ENCODE peak calls at places on chromosomes 13 and 19, in six cellular contexts. Y is tibial nerve, C is endothelial cell of umbilical vein, R is H1, G is sigmoid colon, W is adrenal gland. K is an unnamed sample.

GRCh38 chr13:49125964-49126363 is 94.2 kb upstream of the MLNR start:
- DNase-seq in W (no peak), G (no peak), C (no peak), Y (no peak), R (no peak), K (no peak)

GRCh38 chr19:11096210-11096841 is 7.1 kb downstream of the LDLR start:
- DNase-seq in C (peak; percentile 88), G (peak; percentile 91), R (no peak), W (peak; percentile 82), Y (no peak), K (peak; percentile 80)

GRCh38 chr19:42132030-42132628 is at the start of gene POU2F2:
- DNase-seq in G (no peak), R (peak; percentile 69), W (no peak), Y (no peak), C (no peak), K (peak; percentile 19)

GRCh38 chr19:21143846-21144245 is 2.0 kb downstream of the ZNF431 start:
- DNase-seq in C (no peak), Y (no peak), G (no peak), W (no peak), R (no peak), K (no peak)

GRCh38 chr13:25752957-25753540 is 298.8 kb downstream of the SHISA2 start:
- DNase-seq in W (peak; percentile 51), R (no peak), G (no peak), C (peak; percentile 43), Y (peak; percentile 14), K (peak; percentile 22)

GRCh38 chr13:41699759-41700158 is 242.4 kb downstream of the RGCC start:
- DNase-seq in W (no peak), Y (no peak), C (no peak), G (no peak), R (no peak), K (no peak)

GRCh38 chr19:1591421-1592022 is 1.1 kb downstream of the MBD3 start:
- DNase-seq in C (peak; percentile 43), G (no peak), Y (no peak), W (no peak), R (no peak), K (no peak)

GRCh38 chr13:81986308-81986707 is 1645.4 kb upstream of the SPRY2 start:
- DNase-seq in R (no peak), W (no peak), Y (no peak), G (no peak), C (no peak), K (no peak)

GRCh38 chr13:94162289-94162688 is 317.2 kb downstream of the DCT start:
- DNase-seq in C (no peak), Y (no peak), W (no peak), R (no peak), G (no peak), K (no peak)

GRCh38 chr19:7862413-7862951 is 11.7 kb downstream of the PRR36 start:
- DNase-seq in G (no peak), R (peak; percentile 99), W (peak; percentile 85), Y (no peak), C (peak; percentile 49), K (no peak)

GRCh38 chr13:99749627-99750026 is 221.9 kb downstream of the ZIC5 start:
- DNase-seq in G (no peak), R (no peak), W (no peak), C (no peak), Y (no peak), K (no peak)

GRCh38 chr13:114115191-114115671 is 17.2 kb downstream of the RASA3 start:
- DNase-seq in Y (peak; percentile 13), W (peak; percentile 66), G (peak; percentile 72), R (no peak), C (peak; percentile 83), K (peak; percentile 20)

GRCh38 chr13:60797112-60797511 is 400.1 kb downstream of the TDRD3 start:
- DNase-seq in Y (no peak), W (no peak), G (no peak), R (no peak), C (no peak), K (no peak)

GRCh38 chr13:25281937-25282332 is 5.4 kb downstream of the MTMR6 start:
- DNase-seq in G (no peak), C (no peak), R (no peak), W (no peak), Y (no peak), K (no peak)

GRCh38 chr13:110327036-110327790 is 20.1 kb downstream of the COL4A2 start:
- DNase-seq in C (no peak), G (no peak), Y (no peak), W (no peak), R (no peak), K (no peak)

GRCh38 chr13:42524487-42525034 is 49.4 kb upstream of the TNFSF11 start:
- DNase-seq in W (no peak), Y (no peak), C (no peak), R (no peak), G (no peak), K (no peak)

GRCh38 chr13:99251908-99252307 is 6.3 kb downstream of the GPR18 start:
- DNase-seq in G (no peak), Y (no peak), R (no peak), W (no peak), C (no peak), K (no peak)

GRCh38 chr13:59038824-59039223 is 1124.9 kb downstream of the DIAPH3 start:
- DNase-seq in R (no peak), Y (no peak), W (no peak), G (no peak), C (no peak), K (no peak)

GRCh38 chr19:22421797-22422196 is 349 bp downstream of the ZNF98 start:
- DNase-seq in W (no peak), R (no peak), Y (no peak), G (no peak), C (no peak), K (no peak)

GRCh38 chr13:44219808-44220544 is 153.6 kb upstream of the SERP2 start:
- DNase-seq in Y (no peak), C (peak; percentile 53), W (no peak), R (no peak), G (no peak), K (no peak)

GRCh38 chr13:62014299-62014698 is 598.6 kb upstream of the PCDH20 start:
- DNase-seq in Y (no peak), C (peak; percentile 11), G (no peak), R (no peak), W (no peak), K (no peak)

GRCh38 chr19:491146-491741 is 5.0 kb upstream of the MADCAM1 start:
- DNase-seq in Y (no peak), G (no peak), R (peak; percentile 67), W (no peak), C (no peak), K (no peak)

GRCh38 chr19:489418-490196 is 6.7 kb upstream of the MADCAM1 start:
- DNase-seq in Y (no peak), W (peak; percentile 70), C (peak; percentile 28), R (peak; percentile 73), G (no peak), K (peak; percentile 49)

GRCh38 chr19:492091-492531 is 4.2 kb upstream of the MADCAM1 start:
- DNase-seq in R (no peak), W (no peak), G (no peak), C (no peak), Y (no peak), K (no peak)

GRCh38 chr19:485583-486236 is 10.6 kb upstream of the MADCAM1 start:
- DNase-seq in R (no peak), Y (peak; percentile 53), W (peak; percentile 89), C (no peak), G (peak; percentile 94), K (no peak)

GRCh38 chr19:488505-489417 is 7.5 kb upstream of the MADCAM1 start:
- DNase-seq in R (peak; percentile 97), C (peak; percentile 94), W (peak; percentile 98), Y (peak; percentile 96), G (peak; percentile 97), K (peak; percentile 91)
- TF ChIP-seq POLR2A in R (no peak), C (peak; percentile 87), W (peak; percentile 85), Y (peak; percentile 76), G (peak; percentile 36), K (peak; percentile 59)

GRCh38 chr19:49153167-49153809 is 1.9 kb downstream of the HRC start:
- DNase-seq in W (no peak), G (no peak), Y (no peak), C (no peak), R (no peak), K (no peak)

GRCh38 chr19:49155005-49155826 is at the start of gene HRC:
- DNase-seq in G (no peak), W (no peak), C (no peak), R (peak; percentile 51), Y (no peak), K (no peak)

GRCh38 chr19:49154279-49154678 is 917 bp downstream of the HRC start:
- DNase-seq in C (no peak), R (no peak), W (no peak), Y (no peak), G (no peak), K (no peak)

GRCh38 chr19:49157445-49158224 is at the start of gene TRPM4:
- DNase-seq in R (peak; percentile 95), G (peak; percentile 93), Y (peak; percentile 79), C (peak; percentile 73), W (peak; percentile 90), K (peak; percentile 80)

DNA sequence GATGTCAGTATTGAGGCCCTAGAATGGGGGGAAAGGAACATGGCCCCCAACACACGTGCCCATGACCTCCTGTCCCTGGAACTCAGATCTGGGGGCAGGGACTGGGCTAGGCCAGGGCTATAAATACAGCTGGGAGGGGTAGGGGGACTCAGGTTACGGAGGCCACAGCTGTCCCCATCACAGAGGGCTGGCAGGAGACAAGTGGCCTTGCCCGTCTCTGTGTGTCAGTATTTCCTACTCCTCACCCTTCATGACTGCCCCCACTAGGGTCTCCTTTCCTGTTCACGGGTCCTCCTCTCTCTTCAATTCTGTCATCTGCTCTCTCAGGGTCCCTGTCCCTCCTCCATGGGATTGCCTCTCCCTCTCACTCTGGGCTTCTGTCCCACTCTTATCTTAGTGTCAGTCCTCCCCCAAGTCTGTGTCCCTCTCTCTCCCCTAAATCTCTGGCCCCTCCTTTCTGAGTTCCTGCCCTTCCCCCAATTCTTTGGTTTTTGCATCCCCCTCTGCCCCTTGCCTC is 692 bp upstream of the HRC start:
- DNase-seq in G (no peak), W (no peak), C (no peak), Y (no peak), R (peak; percentile 60), K (no peak)
- H3K27me3 ChIP-seq in G (no peaks in the 10 kb centered on the region), W (no peaks in the 10 kb centered on the region), C (no peaks in the 10 kb centered on the region), Y (peaks cover 30% of the 10 kb centered on the region), R (no peaks in the 10 kb centered on the region), K (no peaks in the 10 kb centered on the region)

DNA sequence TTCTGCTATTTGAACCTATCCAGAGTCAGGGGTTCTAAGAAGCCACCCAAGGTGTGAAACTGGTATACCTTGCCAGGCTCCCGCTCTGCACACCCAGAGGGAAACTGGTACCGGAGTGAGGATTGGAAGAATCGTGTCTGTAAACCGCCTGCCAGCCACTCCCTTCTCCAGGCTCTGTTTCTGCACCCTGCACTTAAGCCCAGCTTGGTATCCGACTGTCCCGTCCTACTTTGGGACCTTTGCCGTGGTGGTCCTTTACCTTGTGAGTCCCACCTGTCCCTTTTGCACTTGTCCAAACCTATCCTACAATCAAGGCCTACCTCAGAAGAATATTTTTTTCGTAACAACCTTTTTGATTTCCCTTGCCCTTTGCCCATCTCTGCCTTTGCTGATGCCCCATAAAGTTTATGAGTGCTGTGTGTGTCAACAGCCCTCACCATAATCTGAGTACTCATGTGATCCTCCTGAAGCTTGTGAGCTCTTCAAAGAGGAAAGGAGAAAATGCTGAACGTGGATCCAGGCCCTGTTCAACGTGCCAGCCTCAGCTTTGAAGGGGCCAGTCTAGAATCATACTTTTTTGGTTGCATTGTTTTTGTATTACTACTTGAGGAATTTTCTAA is 44.6 kb downstream of the GARRE1 start:
- DNase-seq in Y (no peak), G (no peak), C (no peak), R (no peak), W (peak; percentile 37), K (no peak)
- H3K27ac ChIP-seq in Y (no peak overlapping the region), G (no peak overlapping the region), C (no peak overlapping the region), R (no peak overlapping the region), W (no peak overlapping the region), K (no peak overlapping the region)

GRCh38 chr19:46856062-46857022 is 4.5 kb upstream of the ARHGAP35 start:
- DNase-seq in C (peak; percentile 92), W (peak; percentile 98), Y (peak; percentile 95), G (peak; percentile 99), R (peak; percentile 91), K (peak; percentile 97)
- TF ChIP-seq POLR2A in C (no peak), W (no peak), Y (peak; percentile 29), G (no peak), R (no peak), K (no peak)

K was measured in uterus.